ENCODE peak calls at places on chromosomes 12 and 14, in nine cellular contexts. V is GM23248; W is lower lobe of right lung; U is naive thymus-derived CD4-positive, alpha-beta T cell; X is uterus; B is CD4-positive, alpha-beta memory T cell; Z is MG63; R is mesenchymal stem cell; T is cardiac muscle cell. A is an unnamed sample. For H3K9me3 and H3K36me3, the result is how much of the 10 kb centered on the place peaks cover.

GRCh38 chr12:20548592-20548991 is 146.5 kb upstream of the SLCO1C1 start:
- DNase-seq in V (no peak), U (no peak), Z (no peak), B (no peak), R (no peak), T (no peak), W (no peak), X (no peak), A (no peak)

GRCh38 chr14:99430491-99430890 is 50.2 kb downstream of the SETD3 start:
- DNase-seq in V (peak), T (peak), Z (no peak), U (no peak), X (no peak), B (no peak), W (peak), R (peak), A (peak)

GRCh38 chr14:50733479-50733878 is 65.4 kb upstream of the SAV1 start:
- DNase-seq in Z (no peak), X (no peak), T (no peak), R (no peak), W (no peak), U (no peak), V (no peak), B (no peak), A (no peak)

GRCh38 chr14:96029089-96029650 is 10.0 kb upstream of the C14orf132 start:
- DNase-seq in X (no peak), V (no peak), B (no peak), T (no peak), R (no peak), U (no peak), W (no peak), Z (no peak), A (no peak)

GRCh38 chr12:26226629-26227375 is 31.4 kb downstream of the SSPN start:
- DNase-seq in Z (peak), V (peak), X (peak), T (peak), W (no peak), B (no peak), U (no peak), R (peak), A (no peak)

GRCh38 chr12:42447371-42447786 is 121.4 kb downstream of the PPHLN1 start:
- DNase-seq in B (no peak), T (no peak), R (peak), W (no peak), Z (no peak), V (no peak), X (no peak), U (no peak), A (no peak)

GRCh38 chr12:111451649-111452129 is 46.0 kb downstream of the SH2B3 start:
- DNase-seq in X (no peak), T (peak), U (peak), W (no peak), B (peak), V (peak), R (peak), Z (no peak), A (no peak)

GRCh38 chr14:23299558-23299957 is 3.1 kb downstream of the PPP1R3E start:
- DNase-seq in R (peak), X (no peak), W (no peak), Z (no peak), V (peak), U (peak), B (peak), T (peak), A (no peak)

GRCh38 chr14:75011356-75012097 is 8.8 kb downstream of the EIF2B2 start:
- DNase-seq in W (no peak), B (no peak), Z (no peak), V (peak), U (no peak), T (peak), X (no peak), R (peak), A (no peak)

GRCh38 chr14:93799617-93800016 is 11.3 kb upstream of the PRIMA1 start:
- DNase-seq in Z (no peak), U (no peak), X (no peak), W (no peak), T (no peak), B (no peak), V (no peak), R (no peak), A (no peak)

GRCh38 chr12:92558806-92559205 is 144.0 kb upstream of the PLEKHG7 start:
- DNase-seq in W (no peak), T (no peak), R (peak), Z (no peak), V (peak), X (no peak), U (no peak), B (no peak), A (no peak)

GRCh38 chr12:65525501-65526141 is 247.1 kb downstream of the MSRB3 start:
- DNase-seq in V (peak), Z (no peak), W (no peak), X (no peak), B (no peak), U (no peak), R (peak), T (no peak), A (no peak)

GRCh38 chr14:106211489-106211888 is 685.1 kb downstream of the TMEM121 start:
- DNase-seq in T (no peak), Z (no peak), B (no peak), R (no peak), V (no peak), W (no peak), X (no peak), U (no peak), A (no peak)
- H3K9me3 ChIP-seq in T (under half), Z (under half), B (under half), R (under half), V (under half), W (under half), X (under half), U (under half), A (under half)

GRCh38 chr14:88597601-88598000 is 34.8 kb downstream of the ZC3H14 start:
- DNase-seq in R (no peak), W (no peak), B (no peak), V (no peak), U (no peak), Z (no peak), T (no peak), X (no peak), A (no peak)

GRCh38 chr14:88597038-88597437 is 34.2 kb downstream of the ZC3H14 start:
- DNase-seq in U (no peak), V (no peak), B (no peak), R (no peak), W (no peak), T (no peak), Z (no peak), X (no peak), A (no peak)

GRCh38 chr14:88588081-88588480 is 25.2 kb downstream of the ZC3H14 start:
- DNase-seq in V (no peak), B (no peak), U (no peak), Z (no peak), W (no peak), T (no peak), R (no peak), X (no peak), A (no peak)

GRCh38 chr14:88590173-88590572 is 27.3 kb downstream of the ZC3H14 start:
- DNase-seq in U (no peak), Z (no peak), R (peak), B (no peak), T (no peak), W (no peak), V (no peak), X (no peak), A (no peak)

GRCh38 chr14:88592016-88592415 is 29.2 kb downstream of the ZC3H14 start:
- DNase-seq in Z (no peak), U (no peak), V (no peak), T (no peak), R (no peak), W (no peak), X (no peak), B (no peak), A (no peak)
- H3K36me3 ChIP-seq in Z (under half), U (under half), V (under half), T (under half), R (half or more), W (half or more), X (under half), B (under half), A (half or more)

GRCh38 chr12:50017047-50017446 is 8.2 kb downstream of the RACGAP1 start:
- DNase-seq in X (peak), R (peak), W (no peak), T (peak), Z (peak), V (peak), B (no peak), U (no peak), A (no peak)

GRCh38 chr12:50014342-50014741 is 11.0 kb downstream of the RACGAP1 start:
- DNase-seq in W (no peak), U (no peak), T (no peak), X (no peak), R (no peak), Z (no peak), V (no peak), B (no peak), A (no peak)

GRCh38 chr12:50017653-50018052 is 7.6 kb downstream of the RACGAP1 start:
- DNase-seq in Z (no peak), W (peak), B (no peak), V (peak), R (peak), T (no peak), U (no peak), X (no peak), A (no peak)

GRCh38 chr12:50018968-50019367 is 6.3 kb downstream of the RACGAP1 start:
- DNase-seq in Z (no peak), R (no peak), X (no peak), W (no peak), B (no peak), U (no peak), T (peak), V (no peak), A (no peak)

GRCh38 chr12:50013361-50014147 is 11.7 kb downstream of the RACGAP1 start:
- DNase-seq in U (no peak), V (no peak), W (no peak), B (no peak), R (no peak), Z (no peak), T (no peak), X (no peak), A (no peak)
- H3K9me3 ChIP-seq in U (under half), V (under half), W (under half), B (under half), R (under half), Z (under half), T (under half), X (under half), A (under half)

DNA sequence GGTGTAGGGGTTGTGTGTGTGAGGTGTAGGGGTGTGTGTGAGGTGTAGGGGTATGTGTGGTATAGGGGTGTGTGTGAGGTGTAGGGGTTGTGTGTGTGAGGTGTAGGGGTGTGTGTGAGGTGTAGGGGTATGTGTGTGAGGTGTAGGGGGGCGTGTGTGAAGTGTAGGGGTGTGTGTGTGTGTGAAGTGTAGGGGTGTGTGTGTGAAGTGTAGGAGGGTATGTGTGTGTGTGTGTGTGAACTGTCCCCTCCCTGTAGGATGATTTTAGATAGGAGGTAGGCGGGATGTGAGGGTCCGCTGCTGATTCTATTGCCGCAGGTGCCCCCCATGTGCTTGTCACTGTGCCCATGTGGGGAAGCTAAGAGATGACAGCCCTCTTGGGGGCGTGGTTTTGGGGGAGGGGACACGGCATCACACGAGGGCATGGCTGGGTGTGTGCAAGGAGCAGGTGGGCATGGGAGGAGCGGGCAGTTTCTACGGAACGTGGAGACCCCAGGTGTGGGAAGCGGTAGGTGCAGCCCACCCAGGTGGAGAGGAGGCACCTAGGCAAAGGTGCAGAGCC is 88.5 kb downstream of the DDX51 start:
- DNase-seq in R (no peak), W (no peak), U (no peak), X (no peak), T (no peak), Z (no peak), V (no peak), B (no peak), A (no peak)
- H3K36me3 ChIP-seq in R (half or more), W (half or more), U (under half), X (under half), T (under half), Z (half or more), V (under half), B (half or more), A (half or more)

DNA sequence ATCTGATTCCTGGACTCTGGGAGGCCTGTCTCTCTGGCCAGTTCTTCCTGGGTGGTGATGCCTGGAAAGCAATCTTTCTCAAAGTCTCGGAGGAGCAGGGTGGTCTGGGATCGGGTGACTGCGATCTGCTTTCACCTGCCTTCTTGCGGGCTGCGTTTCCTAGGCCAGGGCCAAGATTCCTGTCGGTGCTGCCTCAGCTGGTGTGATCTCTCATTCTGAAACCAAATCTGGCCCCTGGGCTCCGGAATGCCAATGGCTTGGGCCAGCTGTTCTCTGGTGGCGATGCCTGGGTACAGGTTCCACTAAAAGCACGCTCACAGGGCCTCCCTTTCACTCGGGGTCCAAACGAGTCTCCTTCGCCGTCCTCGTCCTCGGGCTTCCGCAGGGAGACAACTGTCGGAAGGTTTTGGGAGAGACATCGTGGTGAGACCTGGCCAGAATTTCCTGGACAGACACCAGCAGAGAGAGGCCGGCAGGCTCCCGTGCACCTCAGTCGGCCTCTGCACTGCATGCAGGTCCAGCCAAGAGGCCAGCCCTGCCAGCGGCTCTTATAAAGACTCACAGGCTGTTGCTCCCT is 187.1 kb downstream of the ALG10 start:
- DNase-seq in R (no peak), T (no peak), U (no peak), X (no peak), Z (no peak), V (no peak), W (no peak), B (no peak), A (no peak)
- H3K9me3 ChIP-seq in R (under half), T (under half), U (under half), X (under half), Z (under half), V (under half), W (under half), B (under half), A (under half)

DNA sequence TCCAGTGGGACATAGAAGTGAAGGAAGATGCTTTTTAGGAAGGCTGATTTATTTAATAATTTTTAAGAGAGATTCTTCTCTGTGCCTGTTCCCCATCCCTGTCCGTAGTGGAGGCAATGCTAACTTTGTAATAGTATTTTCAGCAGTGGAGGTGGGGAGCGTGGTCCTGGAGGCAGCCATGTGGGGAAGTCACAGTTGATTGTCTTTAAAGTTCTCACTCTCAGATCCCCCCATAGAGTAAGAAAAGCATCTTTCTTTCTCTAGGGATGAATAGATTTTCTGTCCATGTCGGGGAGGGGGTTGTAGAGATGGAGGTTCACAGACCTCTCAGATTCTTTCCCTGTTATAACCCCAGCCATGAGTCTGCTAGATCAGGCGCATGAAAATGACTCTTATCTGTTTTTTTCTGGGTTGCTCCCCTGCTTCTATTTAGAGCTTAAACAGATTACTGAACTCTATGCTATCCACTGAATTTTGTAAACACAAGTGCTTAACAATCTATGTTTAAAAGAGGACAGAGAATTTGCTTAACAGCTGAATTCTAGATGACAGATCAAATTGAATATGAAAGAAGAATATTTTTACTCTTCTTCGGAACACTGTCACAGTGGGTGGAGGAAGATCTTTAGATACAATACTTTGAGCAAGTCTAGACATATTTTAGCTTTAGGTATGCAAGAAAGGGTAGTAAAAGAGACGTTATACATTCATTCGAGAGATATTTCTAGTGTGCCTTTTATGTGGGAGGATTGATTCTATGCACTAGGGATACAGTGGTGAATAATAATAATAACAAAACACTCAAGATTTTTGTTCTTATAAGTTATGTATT is 25.4 kb downstream of the TMEM117 start:
- DNase-seq in B (no peak), U (no peak), T (no peak), X (no peak), R (peak), Z (no peak), W (no peak), V (no peak), A (no peak)
- H3K36me3 ChIP-seq in B (under half), U (under half), T (under half), X (under half), R (under half), Z (under half), W (under half), V (under half), A (under half)

GRCh38 chr14:104299993-104300761 is 161.8 kb downstream of the KIF26A start:
- DNase-seq in R (no peak), T (no peak), U (no peak), Z (no peak), W (peak), X (no peak), V (no peak), B (no peak), A (peak)
- H3K9me3 ChIP-seq in R (under half), T (under half), U (under half), Z (under half), W (under half), X (under half), V (under half), B (under half), A (under half)

GRCh38 chr14:81523616-81524015 is 10.0 kb downstream of the SEL1L start:
- DNase-seq in B (no peak), R (no peak), V (no peak), Z (no peak), U (no peak), W (no peak), X (no peak), T (no peak), A (no peak)
- H3K36me3 ChIP-seq in B (under half), R (half or more), V (under half), Z (under half), U (under half), W (half or more), X (under half), T (under half), A (under half)

GRCh38 chr14:40757376-40757775 is 849.3 kb upstream of the LRFN5 start:
- DNase-seq in B (no peak), Z (no peak), X (no peak), W (no peak), R (no peak), U (no peak), V (no peak), T (no peak), A (no peak)
- H3K9me3 ChIP-seq in B (under half), Z (under half), X (under half), W (under half), R (under half), U (under half), V (under half), T (under half), A (under half)

GRCh38 chr12:14450479-14450878 is 85.0 kb downstream of the ATF7IP start:
- DNase-seq in U (no peak), B (no peak), R (no peak), V (no peak), T (no peak), X (no peak), Z (no peak), W (no peak), A (no peak)

GRCh38 chr12:14454098-14454907 is 88.8 kb downstream of the ATF7IP start:
- DNase-seq in R (peak), V (peak), Z (peak), B (no peak), W (no peak), T (peak), U (peak), X (no peak), A (peak)

DNA sequence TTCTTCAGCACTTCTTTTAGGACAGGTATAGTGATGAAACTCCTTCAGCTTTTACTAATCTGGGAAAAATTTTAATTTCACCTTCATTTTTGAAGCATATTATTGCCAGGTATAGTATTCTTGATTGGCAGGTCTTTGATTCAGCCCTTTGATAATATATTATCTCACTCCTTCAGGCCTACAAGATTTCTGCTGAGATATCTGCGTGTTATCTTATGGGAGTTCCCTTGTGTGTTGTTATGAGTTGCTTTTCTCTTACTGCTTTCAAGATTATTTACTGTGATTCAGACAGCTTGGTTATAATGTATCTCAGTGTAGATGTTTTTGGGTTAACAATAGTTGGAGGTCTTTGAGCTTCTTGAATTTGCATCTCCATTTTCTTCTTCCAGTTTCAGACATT is 87.4 kb downstream of the ATF7IP start:
- DNase-seq in W (no peak), Z (no peak), T (no peak), R (no peak), B (no peak), V (no peak), U (no peak), X (no peak), A (no peak)
- H3K36me3 ChIP-seq in W (half or more), Z (under half), T (under half), R (half or more), B (under half), V (under half), U (under half), X (under half), A (under half)